ENCODE peak calls at places on chromosomes 5 and 9, in four cellular contexts. One of them, this sample, is unnamed.

GRCh38 chr5:174457141-174457678 is 267.2 kb upstream of the MSX2 start:
- DNase-seq in heart left ventricle: no peak
- DNase-seq in C1 segment of cervical spinal cord: no peak
- DNase-seq in DMS 273 treated with DMSO at 0.1 percent for 48 hours: peak
- DNase-seq in this sample: no peak

GRCh38 chr5:177446184-177447065 is at the start of gene PRR7:
- DNase-seq in C1 segment of cervical spinal cord: peak
- DNase-seq in DMS 273 treated with DMSO at 0.1 percent for 48 hours: peak
- DNase-seq in heart left ventricle: no peak
- DNase-seq in this sample: no peak

GRCh38 chr9:97474373-97474925 is 27.0 kb upstream of the TMOD1 start:
- DNase-seq in heart left ventricle: no peak
- DNase-seq in C1 segment of cervical spinal cord: no peak
- DNase-seq in DMS 273 treated with DMSO at 0.1 percent for 48 hours: no peak
- DNase-seq in this sample: no peak

GRCh38 chr5:757931-758697 is 26.4 kb downstream of the ZDHHC11B start:
- DNase-seq in DMS 273 treated with DMSO at 0.1 percent for 48 hours: no peak
- DNase-seq in heart left ventricle: peak
- DNase-seq in C1 segment of cervical spinal cord: peak
- DNase-seq in this sample: peak

GRCh38 chr5:21681906-21682305 is 1171.2 kb downstream of the CDH12 start:
- DNase-seq in C1 segment of cervical spinal cord: no peak
- DNase-seq in heart left ventricle: no peak
- DNase-seq in DMS 273 treated with DMSO at 0.1 percent for 48 hours: no peak
- DNase-seq in this sample: no peak

GRCh38 chr9:91191443-91192378 is 170.0 kb downstream of the AUH start:
- DNase-seq in DMS 273 treated with DMSO at 0.1 percent for 48 hours: no peak
- DNase-seq in heart left ventricle: no peak
- DNase-seq in C1 segment of cervical spinal cord: no peak
- DNase-seq in this sample: no peak

GRCh38 chr9:82532504-82532903 is 530.4 kb downstream of the RASEF start:
- DNase-seq in DMS 273 treated with DMSO at 0.1 percent for 48 hours: no peak
- DNase-seq in C1 segment of cervical spinal cord: no peak
- DNase-seq in heart left ventricle: no peak
- DNase-seq in this sample: no peak

GRCh38 chr5:53350991-53351770 is 129.2 kb upstream of the FST start:
- DNase-seq in heart left ventricle: no peak
- DNase-seq in DMS 273 treated with DMSO at 0.1 percent for 48 hours: no peak
- DNase-seq in C1 segment of cervical spinal cord: no peak
- DNase-seq in this sample: no peak

GRCh38 chr9:86636051-86636450 is 281.8 kb upstream of the TUT7 start:
- DNase-seq in C1 segment of cervical spinal cord: no peak
- DNase-seq in heart left ventricle: no peak
- DNase-seq in DMS 273 treated with DMSO at 0.1 percent for 48 hours: no peak
- DNase-seq in this sample: no peak

GRCh38 chr9:134837529-134837928 is 43.1 kb upstream of the FCN2 start:
- DNase-seq in C1 segment of cervical spinal cord: no peak
- DNase-seq in DMS 273 treated with DMSO at 0.1 percent for 48 hours: no peak
- DNase-seq in heart left ventricle: no peak
- DNase-seq in this sample: no peak

GRCh38 chr5:115024922-115025321 is 144.8 kb downstream of the TRIM36 start:
- DNase-seq in heart left ventricle: no peak
- DNase-seq in C1 segment of cervical spinal cord: no peak
- DNase-seq in DMS 273 treated with DMSO at 0.1 percent for 48 hours: no peak
- DNase-seq in this sample: no peak

GRCh38 chr5:139926797-139927503 is 116.1 kb downstream of the NRG2 start:
- DNase-seq in heart left ventricle: no peak
- DNase-seq in C1 segment of cervical spinal cord: no peak
- DNase-seq in DMS 273 treated with DMSO at 0.1 percent for 48 hours: no peak
- DNase-seq in this sample: no peak

This sample was measured in gastrocnemius medialis.